ENCODE peak calls at places on chromosomes 1 and 21, in four cellular contexts. One of them, this sample, is unnamed.

GRCh38 chr1:219837274-219837993 is 90.9 kb downstream of the SLC30A10 start:
- DNase-seq in HepG2: peak
- DNase-seq in GM12878: no peak
- DNase-seq in K562: peak
- DNase-seq in this sample: peak

GRCh38 chr1:149879556-149879955 is 19.8 kb upstream of the BOLA1 start:
- DNase-seq in K562: no peak
- DNase-seq in GM12878: no peak
- DNase-seq in HepG2: no peak
- DNase-seq in this sample: no peak

GRCh38 chr1:60880202-60880601 is 202.2 kb upstream of the NFIA start:
- DNase-seq in K562: no peak
- DNase-seq in HepG2: no peak
- DNase-seq in GM12878: no peak
- DNase-seq in this sample: no peak

GRCh38 chr1:44305962-44306422 is 49.1 kb downstream of the ERI3 start:
- DNase-seq in HepG2: no peak
- DNase-seq in K562: no peak
- DNase-seq in GM12878: no peak
- DNase-seq in this sample: no peak

GRCh38 chr1:59077739-59078503 is 219.0 kb upstream of the FGGY start:
- DNase-seq in K562: no peak
- DNase-seq in GM12878: no peak
- DNase-seq in HepG2: no peak
- DNase-seq in this sample: peak

GRCh38 chr1:200410566-200410878 is 686 bp upstream of the ZNF281 start:
- DNase-seq in HepG2: no peak
- DNase-seq in K562: no peak
- DNase-seq in GM12878: no peak
- DNase-seq in this sample: peak

GRCh38 chr1:152941037-152941700 is 5.8 kb upstream of the SPRR5 start:
- DNase-seq in K562: no peak
- DNase-seq in HepG2: no peak
- DNase-seq in GM12878: no peak
- DNase-seq in this sample: no peak

GRCh38 chr21:26941436-26941835 is 25.5 kb downstream of the ADAMTS5 start:
- DNase-seq in GM12878: no peak
- DNase-seq in HepG2: no peak
- DNase-seq in K562: no peak
- DNase-seq in this sample: no peak

GRCh38 chr1:51280321-51281096 is 44.4 kb downstream of the RNF11 start:
- DNase-seq in GM12878: no peak
- DNase-seq in K562: no peak
- DNase-seq in HepG2: no peak
- DNase-seq in this sample: no peak

GRCh38 chr1:209323743-209324142 is 259.8 kb upstream of the CAMK1G start:
- DNase-seq in HepG2: no peak
- DNase-seq in K562: no peak
- DNase-seq in GM12878: no peak
- DNase-seq in this sample: no peak

GRCh38 chr1:84570436-84571149 is 3.6 kb downstream of the CTBS start:
- DNase-seq in HepG2: no peak
- DNase-seq in GM12878: no peak
- DNase-seq in K562: no peak
- DNase-seq in this sample: no peak

GRCh38 chr1:22105611-22106207 is 37.2 kb downstream of the WNT4 start:
- DNase-seq in K562: peak
- DNase-seq in GM12878: no peak
- DNase-seq in HepG2: peak
- DNase-seq in this sample: peak

GRCh38 chr1:61400131-61400530 is 317.8 kb downstream of the NFIA start:
- DNase-seq in HepG2: no peak
- DNase-seq in K562: no peak
- DNase-seq in GM12878: no peak
- DNase-seq in this sample: no peak

GRCh38 chr1:26959270-26959669 is 998 bp downstream of the KDF1 start:
- DNase-seq in K562: no peak
- DNase-seq in GM12878: no peak
- DNase-seq in HepG2: no peak
- DNase-seq in this sample: no peak

GRCh38 chr1:18922848-18923475 is 20.6 kb upstream of the ALDH4A1 start:
- DNase-seq in K562: no peak
- DNase-seq in HepG2: no peak
- DNase-seq in GM12878: no peak
- DNase-seq in this sample: no peak
- H3K9ac ChIP-seq in K562: no peak
- H3K9ac ChIP-seq in HepG2: peak
- H3K9ac ChIP-seq in GM12878: no peak
- H3K9ac ChIP-seq in this sample: peak

DNA sequence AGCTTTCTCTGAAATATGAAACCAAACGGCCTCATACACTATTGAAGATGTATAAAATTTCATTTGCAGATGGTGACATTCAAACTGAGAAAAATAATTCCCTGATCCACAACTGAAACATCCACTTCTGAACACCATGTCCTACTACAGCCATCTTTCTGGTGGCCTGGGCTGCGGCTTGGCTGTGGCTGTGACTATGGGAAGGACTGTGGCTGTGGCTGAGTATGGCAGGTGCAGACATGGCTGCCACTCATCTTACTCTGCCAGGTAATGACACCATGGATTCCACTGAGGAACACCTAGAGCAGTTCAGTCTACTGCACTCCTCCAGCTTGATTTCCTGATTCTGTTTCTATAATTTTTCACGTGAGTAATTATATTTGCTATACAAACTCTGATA is at the start of gene KRTAP20-4:
- DNase-seq in HepG2: no peak
- DNase-seq in GM12878: no peak
- DNase-seq in K562: no peak
- DNase-seq in this sample: no peak
- TF ChIP-seq MAX in HepG2: no peak
- TF ChIP-seq MAX in GM12878: no peak
- TF ChIP-seq MAX in K562: no peak
- TF ChIP-seq MAX in this sample: no peak

DNA sequence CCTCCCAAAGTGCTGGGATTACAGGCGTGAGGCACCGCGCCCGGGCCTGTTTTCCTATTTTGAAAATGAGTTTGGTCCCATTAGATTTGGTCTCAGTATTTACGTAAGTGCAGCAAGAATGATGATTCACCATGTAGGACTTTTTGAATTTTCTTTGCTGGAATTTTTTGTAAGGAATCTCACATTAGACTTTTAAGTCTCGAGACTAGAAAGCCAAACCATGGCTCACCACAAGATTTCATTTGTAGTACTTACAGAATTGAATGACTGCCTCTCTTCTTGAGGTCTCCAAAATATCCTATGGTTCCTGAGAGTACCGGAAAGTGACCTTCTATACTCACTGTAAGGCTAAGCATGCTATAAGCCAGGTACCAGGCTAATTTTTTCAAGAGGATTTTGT is 325 bp downstream of the OR14A2 start:
- DNase-seq in HepG2: no peak
- DNase-seq in GM12878: no peak
- DNase-seq in K562: no peak
- DNase-seq in this sample: no peak
- TF ChIP-seq MXI1 in HepG2: no peak
- TF ChIP-seq MXI1 in GM12878: no peak
- TF ChIP-seq MXI1 in K562: no peak
- TF ChIP-seq MXI1 in this sample: no peak

DNA sequence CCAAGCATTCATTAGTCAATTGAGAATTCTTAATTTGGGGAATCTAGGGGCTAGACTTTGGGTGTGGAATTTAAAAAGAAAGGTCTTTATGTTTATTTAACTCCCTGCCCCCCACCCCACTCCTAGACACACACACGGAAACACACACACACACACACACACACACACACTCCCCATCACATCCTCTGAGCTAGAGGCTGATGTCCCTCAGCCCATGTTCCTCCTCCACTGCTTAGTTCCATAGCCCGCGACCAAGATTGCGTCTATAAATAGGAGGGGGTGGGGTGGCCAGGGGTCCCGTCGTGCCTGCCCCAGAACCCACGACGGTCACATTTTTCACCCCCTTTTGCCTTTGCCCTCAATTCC is 649 bp upstream of the KIRREL1 start:
- DNase-seq in K562: no peak
- DNase-seq in GM12878: no peak
- DNase-seq in HepG2: no peak
- DNase-seq in this sample: no peak
- H3K9ac ChIP-seq in K562: no peak
- H3K9ac ChIP-seq in GM12878: no peak
- H3K9ac ChIP-seq in HepG2: no peak
- H3K9ac ChIP-seq in this sample: peak

DNA sequence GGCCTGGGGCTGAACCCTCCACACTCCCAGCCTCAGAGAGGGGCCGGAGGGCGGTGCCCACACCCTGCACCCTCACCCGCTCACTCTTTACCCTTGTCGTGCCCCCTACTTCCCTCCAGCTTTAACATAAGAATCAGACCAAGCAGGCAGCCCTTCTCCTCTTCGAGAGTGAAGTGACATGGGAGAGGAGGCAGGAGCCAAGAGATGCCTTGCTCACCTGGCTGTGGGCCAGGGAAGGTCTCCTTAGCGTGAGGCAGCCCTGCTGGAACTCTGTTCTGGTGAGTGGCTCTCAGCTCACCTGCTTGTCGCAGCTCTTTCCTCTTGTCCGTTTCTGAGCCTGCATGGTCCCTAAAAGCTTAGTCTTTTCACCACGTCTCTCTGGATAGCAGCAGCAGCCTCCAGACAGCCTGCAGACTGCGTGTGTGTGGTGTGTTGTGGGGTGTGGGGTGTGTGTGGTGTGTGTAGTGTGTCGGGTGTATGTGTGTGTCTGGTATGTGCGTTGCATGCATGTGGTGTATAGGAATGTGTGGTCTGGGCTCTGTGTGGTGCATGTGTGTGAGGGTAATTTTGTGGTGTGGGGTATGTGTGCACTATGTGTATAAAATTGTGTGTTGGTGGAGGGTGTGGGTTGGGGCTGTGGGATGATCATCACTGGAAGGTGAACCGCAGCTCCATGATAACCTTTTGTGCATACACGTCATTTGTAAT is 86.7 kb downstream of the CCDC185 start:
- DNase-seq in K562: no peak
- DNase-seq in GM12878: no peak
- DNase-seq in HepG2: no peak
- DNase-seq in this sample: no peak
- TF ChIP-seq MAX in K562: no peak
- TF ChIP-seq MAX in GM12878: no peak
- TF ChIP-seq MAX in HepG2: no peak
- TF ChIP-seq MAX in this sample: no peak

DNA sequence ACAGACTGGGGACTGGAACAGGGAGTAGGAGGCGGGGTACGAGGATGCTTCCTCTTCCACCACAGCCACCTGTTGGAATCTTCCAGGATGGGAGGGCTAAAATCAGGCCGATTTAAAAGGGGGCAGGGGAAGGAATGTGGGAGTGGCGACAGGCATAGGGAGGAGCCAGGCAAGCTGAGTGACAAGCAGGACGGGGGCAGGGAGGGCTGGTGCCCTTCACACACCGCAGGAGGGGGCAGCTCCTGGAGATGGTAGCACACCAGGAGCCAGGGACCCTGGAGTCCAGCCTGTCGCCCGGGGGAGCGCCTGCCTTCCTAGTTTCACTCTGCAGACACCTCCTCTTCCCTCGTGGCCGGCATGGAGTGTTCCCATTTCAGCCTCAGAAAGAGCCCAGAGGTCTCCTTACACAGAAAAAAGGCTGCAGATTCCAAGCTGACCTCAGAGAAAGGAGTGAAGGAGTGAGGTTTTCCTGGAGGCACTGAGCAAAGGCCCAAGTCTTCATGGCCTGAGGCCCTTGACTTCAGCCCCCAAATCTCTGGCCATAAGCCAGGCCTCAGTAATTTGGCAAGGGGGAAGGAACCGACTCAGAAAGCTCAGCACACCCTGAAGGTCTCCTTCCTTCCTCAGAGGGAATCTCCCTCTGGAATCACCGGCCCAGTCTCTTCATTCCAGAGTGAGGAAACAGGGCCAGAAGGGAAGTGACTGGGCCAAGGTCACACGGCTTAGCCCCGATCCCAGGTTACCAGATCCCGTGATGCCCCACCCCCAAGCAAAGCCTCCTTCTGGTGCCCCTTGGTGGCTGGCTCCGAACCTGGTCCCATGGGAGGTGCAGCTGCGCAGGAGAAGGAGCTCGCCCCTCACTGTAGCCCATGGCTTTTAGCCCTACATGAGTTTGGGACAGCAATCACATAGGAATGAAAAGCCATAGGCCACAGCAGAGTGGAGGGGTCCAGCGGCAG is 8.1 kb downstream of the BLACAT1 start:
- DNase-seq in K562: no peak
- DNase-seq in GM12878: no peak
- DNase-seq in HepG2: no peak
- DNase-seq in this sample: no peak
- TF ChIP-seq MXI1 in K562: no peak
- TF ChIP-seq MXI1 in GM12878: no peak
- TF ChIP-seq MXI1 in HepG2: no peak
- TF ChIP-seq MXI1 in this sample: no peak

GRCh38 chr1:32181065-32181464 is 1.6 kb downstream of the TXLNA start:
- DNase-seq in GM12878: no peak
- DNase-seq in K562: no peak
- DNase-seq in HepG2: no peak
- DNase-seq in this sample: no peak

GRCh38 chr1:32181563-32181962 is 2.1 kb downstream of the TXLNA start:
- DNase-seq in GM12878: no peak
- DNase-seq in K562: no peak
- DNase-seq in HepG2: no peak
- DNase-seq in this sample: no peak

GRCh38 chr1:32179443-32180185 is at the start of gene TXLNA:
- DNase-seq in GM12878: peak
- DNase-seq in K562: peak
- DNase-seq in HepG2: peak
- DNase-seq in this sample: peak

GRCh38 chr1:32180186-32181060 is 948 bp downstream of the TXLNA start:
- DNase-seq in K562: peak
- DNase-seq in GM12878: no peak
- DNase-seq in HepG2: peak
- DNase-seq in this sample: peak

DNA sequence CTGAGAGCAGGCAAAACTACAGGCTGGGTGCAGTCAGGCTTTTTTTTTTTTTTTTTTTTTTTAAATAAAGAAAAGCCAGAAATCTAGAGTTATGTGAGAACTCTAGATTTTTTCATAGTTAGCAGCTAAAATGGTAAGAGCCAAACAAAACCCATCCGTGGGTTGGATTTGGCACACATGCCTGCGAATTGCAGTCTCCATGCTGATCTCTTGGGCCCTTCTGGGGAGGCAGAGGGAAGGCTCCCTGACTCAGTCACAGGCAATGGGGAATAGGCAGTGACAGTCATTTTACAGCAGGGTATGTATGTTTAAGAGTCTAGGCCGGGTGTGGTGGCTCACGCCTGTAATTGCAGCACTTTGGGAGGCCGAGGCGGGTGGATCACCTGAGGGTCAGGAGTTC is 2.6 kb downstream of the TXLNA start:
- DNase-seq in GM12878: no peak
- DNase-seq in HepG2: no peak
- DNase-seq in K562: no peak
- DNase-seq in this sample: no peak
- H3K9ac ChIP-seq in GM12878: peak
- H3K9ac ChIP-seq in HepG2: peak
- H3K9ac ChIP-seq in K562: peak
- H3K9ac ChIP-seq in this sample: no peak